ENCODE peak calls at places on chromosomes 4 and X, in seven cellular contexts. One of them, this sample, is unnamed.

GRCh38 chrX:22634081-22634480 is 361.4 kb downstream of the CBLL2 start:
- DNase-seq in heart right ventricle: no peak
- DNase-seq in body of pancreas: no peak
- DNase-seq in CD8-positive, alpha-beta T cell: no peak
- DNase-seq in spleen: no peak
- DNase-seq in tibial nerve: no peak
- DNase-seq in neural progenitor cell: no peak
- DNase-seq in this sample: no peak

GRCh38 chrX:97389761-97390192 is 506.1 kb downstream of the RPA4 start:
- DNase-seq in spleen: no peak
- DNase-seq in neural progenitor cell: no peak
- DNase-seq in body of pancreas: no peak
- DNase-seq in heart right ventricle: no peak
- DNase-seq in CD8-positive, alpha-beta T cell: no peak
- DNase-seq in tibial nerve: no peak
- DNase-seq in this sample: no peak

GRCh38 chr4:21948347-21949072 is at the start of gene KCNIP4:
- DNase-seq in body of pancreas: peak; percentile 9
- DNase-seq in neural progenitor cell: peak; percentile 83
- DNase-seq in spleen: peak; percentile 69
- DNase-seq in CD8-positive, alpha-beta T cell: no peak
- DNase-seq in tibial nerve: no peak
- DNase-seq in heart right ventricle: no peak
- DNase-seq in this sample: no peak

GRCh38 chr4:148211533-148211932 is 230.7 kb downstream of the NR3C2 start:
- DNase-seq in heart right ventricle: no peak
- DNase-seq in tibial nerve: no peak
- DNase-seq in CD8-positive, alpha-beta T cell: no peak
- DNase-seq in body of pancreas: no peak
- DNase-seq in spleen: no peak
- DNase-seq in neural progenitor cell: no peak
- DNase-seq in this sample: no peak

GRCh38 chr4:138053601-138054322 is 188.4 kb downstream of the SLC7A11 start:
- DNase-seq in CD8-positive, alpha-beta T cell: no peak
- DNase-seq in spleen: no peak
- DNase-seq in heart right ventricle: no peak
- DNase-seq in tibial nerve: no peak
- DNase-seq in body of pancreas: no peak
- DNase-seq in neural progenitor cell: no peak
- DNase-seq in this sample: no peak

GRCh38 chr4:13306356-13306755 is 177.8 kb downstream of the RAB28 start:
- DNase-seq in CD8-positive, alpha-beta T cell: no peak
- DNase-seq in tibial nerve: no peak
- DNase-seq in heart right ventricle: no peak
- DNase-seq in spleen: no peak
- DNase-seq in body of pancreas: no peak
- DNase-seq in neural progenitor cell: no peak
- DNase-seq in this sample: no peak

GRCh38 chr4:27094785-27095184 is 234.1 kb downstream of the STIM2 start:
- DNase-seq in heart right ventricle: no peak
- DNase-seq in CD8-positive, alpha-beta T cell: no peak
- DNase-seq in tibial nerve: no peak
- DNase-seq in neural progenitor cell: no peak
- DNase-seq in spleen: no peak
- DNase-seq in body of pancreas: peak; percentile 57
- DNase-seq in this sample: no peak

GRCh38 chr4:187289371-187289770 is 565.7 kb upstream of the FAT1 start:
- DNase-seq in heart right ventricle: no peak
- DNase-seq in body of pancreas: no peak
- DNase-seq in neural progenitor cell: no peak
- DNase-seq in tibial nerve: no peak
- DNase-seq in spleen: no peak
- DNase-seq in CD8-positive, alpha-beta T cell: no peak
- DNase-seq in this sample: no peak

GRCh38 chr4:173538903-173539445 is 8.9 kb upstream of the HAND2 start:
- DNase-seq in neural progenitor cell: no peak
- DNase-seq in spleen: no peak
- DNase-seq in tibial nerve: no peak
- DNase-seq in heart right ventricle: no peak
- DNase-seq in CD8-positive, alpha-beta T cell: no peak
- DNase-seq in body of pancreas: no peak
- DNase-seq in this sample: no peak

GRCh38 chr4:88017516-88018302 is 10.3 kb downstream of the PKD2 start:
- DNase-seq in spleen: no peak
- DNase-seq in neural progenitor cell: no peak
- DNase-seq in tibial nerve: no peak
- DNase-seq in heart right ventricle: no peak
- DNase-seq in body of pancreas: no peak
- DNase-seq in CD8-positive, alpha-beta T cell: no peak
- DNase-seq in this sample: no peak

GRCh38 chrX:10482262-10482661 is 138.1 kb downstream of the MID1 start:
- DNase-seq in CD8-positive, alpha-beta T cell: no peak
- DNase-seq in spleen: no peak
- DNase-seq in tibial nerve: peak; percentile 23
- DNase-seq in heart right ventricle: peak; percentile 32
- DNase-seq in body of pancreas: no peak
- DNase-seq in neural progenitor cell: no peak
- DNase-seq in this sample: no peak

GRCh38 chrX:125382148-125382628 is 62.5 kb downstream of the TEX13C start:
- DNase-seq in neural progenitor cell: no peak
- DNase-seq in tibial nerve: no peak
- DNase-seq in heart right ventricle: no peak
- DNase-seq in spleen: no peak
- DNase-seq in body of pancreas: no peak
- DNase-seq in CD8-positive, alpha-beta T cell: no peak
- DNase-seq in this sample: no peak

GRCh38 chrX:125382889-125383288 is 63.2 kb downstream of the TEX13C start:
- DNase-seq in neural progenitor cell: no peak
- DNase-seq in spleen: no peak
- DNase-seq in body of pancreas: no peak
- DNase-seq in CD8-positive, alpha-beta T cell: no peak
- DNase-seq in tibial nerve: no peak
- DNase-seq in heart right ventricle: no peak
- DNase-seq in this sample: no peak

GRCh38 chrX:125374169-125374568 is 54.5 kb downstream of the TEX13C start:
- DNase-seq in heart right ventricle: no peak
- DNase-seq in spleen: no peak
- DNase-seq in tibial nerve: no peak
- DNase-seq in body of pancreas: no peak
- DNase-seq in neural progenitor cell: no peak
- DNase-seq in CD8-positive, alpha-beta T cell: no peak
- DNase-seq in this sample: no peak

GRCh38 chrX:125378205-125378604 is 58.5 kb downstream of the TEX13C start:
- DNase-seq in heart right ventricle: no peak
- DNase-seq in body of pancreas: no peak
- DNase-seq in tibial nerve: no peak
- DNase-seq in CD8-positive, alpha-beta T cell: no peak
- DNase-seq in neural progenitor cell: no peak
- DNase-seq in spleen: no peak
- DNase-seq in this sample: no peak
- TF ChIP-seq CTCF in heart right ventricle: no peak
- TF ChIP-seq CTCF in body of pancreas: no peak
- TF ChIP-seq CTCF in tibial nerve: no peak
- TF ChIP-seq CTCF in CD8-positive, alpha-beta T cell: no peak
- TF ChIP-seq CTCF in neural progenitor cell: no peak
- TF ChIP-seq CTCF in spleen: no peak
- TF ChIP-seq CTCF in this sample: no peak

GRCh38 chr4:185774815-185775684 is 36.9 kb downstream of the SORBS2 start:
- DNase-seq in neural progenitor cell: peak; percentile 26
- DNase-seq in spleen: no peak
- DNase-seq in tibial nerve: no peak
- DNase-seq in CD8-positive, alpha-beta T cell: no peak
- DNase-seq in heart right ventricle: no peak
- DNase-seq in body of pancreas: peak; percentile 70
- DNase-seq in this sample: no peak

GRCh38 chr4:185778307-185778706 is 33.7 kb downstream of the SORBS2 start:
- DNase-seq in spleen: no peak
- DNase-seq in heart right ventricle: no peak
- DNase-seq in tibial nerve: no peak
- DNase-seq in body of pancreas: no peak
- DNase-seq in neural progenitor cell: no peak
- DNase-seq in CD8-positive, alpha-beta T cell: no peak
- DNase-seq in this sample: no peak

GRCh38 chr4:185773419-185773818 is 38.6 kb downstream of the SORBS2 start:
- DNase-seq in heart right ventricle: peak; percentile 51
- DNase-seq in CD8-positive, alpha-beta T cell: no peak
- DNase-seq in body of pancreas: peak; percentile 88
- DNase-seq in neural progenitor cell: peak; percentile 42
- DNase-seq in spleen: no peak
- DNase-seq in tibial nerve: no peak
- DNase-seq in this sample: no peak

GRCh38 chr4:185774076-185774731 is 37.8 kb downstream of the SORBS2 start:
- DNase-seq in neural progenitor cell: no peak
- DNase-seq in spleen: no peak
- DNase-seq in body of pancreas: peak; percentile 48
- DNase-seq in heart right ventricle: no peak
- DNase-seq in tibial nerve: no peak
- DNase-seq in CD8-positive, alpha-beta T cell: no peak
- DNase-seq in this sample: no peak

DNA sequence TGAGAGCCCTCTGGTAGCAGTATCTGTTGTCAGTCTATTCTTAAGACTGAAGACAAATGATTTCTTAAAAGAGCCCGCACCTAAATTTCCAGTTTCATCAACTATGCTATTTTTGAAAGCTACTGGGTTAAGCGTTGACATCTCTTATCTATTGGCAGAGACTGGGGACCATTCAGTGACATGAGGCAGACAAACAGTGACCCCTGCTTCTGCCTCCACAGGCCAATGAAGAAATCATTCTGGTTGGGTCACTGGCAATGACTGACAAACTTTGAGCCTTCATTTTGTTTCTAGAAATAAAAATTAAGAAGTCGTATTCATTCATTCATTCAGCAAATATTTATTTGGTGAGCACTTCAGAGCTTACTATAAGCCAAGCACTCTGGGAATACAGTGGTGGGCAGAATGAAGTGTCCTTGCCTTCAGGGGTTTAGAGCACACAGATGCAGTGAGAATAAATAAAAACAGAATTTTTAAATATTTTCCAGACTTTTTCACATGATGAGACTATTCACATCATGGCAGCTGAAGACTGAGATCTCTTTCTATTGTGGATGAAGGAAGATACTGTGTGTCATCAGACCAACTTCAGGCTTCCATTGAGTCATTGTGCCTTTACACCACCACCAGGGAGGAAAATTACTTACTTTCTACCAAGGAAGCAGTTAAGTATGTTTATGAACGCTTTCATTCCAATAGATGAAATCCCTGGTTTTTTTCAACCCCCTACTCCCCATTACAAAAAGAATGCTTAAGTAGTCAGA is 36.0 kb downstream of the SORBS2 start:
- DNase-seq in heart right ventricle: no peak
- DNase-seq in neural progenitor cell: no peak
- DNase-seq in body of pancreas: no peak
- DNase-seq in tibial nerve: no peak
- DNase-seq in CD8-positive, alpha-beta T cell: no peak
- DNase-seq in spleen: no peak
- DNase-seq in this sample: no peak
- H3K4me1 ChIP-seq in heart right ventricle: peaks cover 33% of the 10 kb centered on the region
- H3K4me1 ChIP-seq in neural progenitor cell: peaks cover 49% of the 10 kb centered on the region
- H3K4me1 ChIP-seq in body of pancreas: peaks cover 53% of the 10 kb centered on the region
- H3K4me1 ChIP-seq in tibial nerve: no peaks in the 10 kb centered on the region
- H3K4me1 ChIP-seq in CD8-positive, alpha-beta T cell: no peaks in the 10 kb centered on the region
- H3K4me1 ChIP-seq in spleen: no peaks in the 10 kb centered on the region
- H3K4me1 ChIP-seq in this sample: no peaks in the 10 kb centered on the region

DNA sequence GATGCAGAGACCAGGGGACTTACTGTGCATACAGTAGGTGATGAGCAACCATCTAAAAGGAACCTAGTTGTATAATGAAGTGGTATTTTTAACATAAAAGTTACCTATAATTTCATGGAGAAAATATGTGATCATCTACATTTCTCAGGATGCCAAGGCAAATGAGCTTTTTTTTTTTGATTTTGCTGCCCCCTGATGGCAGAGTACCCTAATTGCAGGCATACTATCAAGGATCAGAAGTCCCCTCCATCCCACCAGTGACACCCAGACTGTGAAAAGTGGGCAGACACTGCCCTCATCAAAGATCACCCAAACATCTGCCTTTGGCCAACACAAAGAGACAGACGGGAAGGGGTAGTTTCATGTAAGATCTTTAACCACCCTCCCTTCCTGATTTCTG is 9.6 kb upstream of the ABLIM2 start:
- DNase-seq in CD8-positive, alpha-beta T cell: no peak
- DNase-seq in neural progenitor cell: no peak
- DNase-seq in heart right ventricle: no peak
- DNase-seq in tibial nerve: no peak
- DNase-seq in body of pancreas: no peak
- DNase-seq in spleen: no peak
- DNase-seq in this sample: no peak
- TF ChIP-seq CTCF in CD8-positive, alpha-beta T cell: no peak
- TF ChIP-seq CTCF in neural progenitor cell: peak; percentile 51
- TF ChIP-seq CTCF in heart right ventricle: no peak
- TF ChIP-seq CTCF in tibial nerve: no peak
- TF ChIP-seq CTCF in body of pancreas: no peak
- TF ChIP-seq CTCF in spleen: no peak
- TF ChIP-seq CTCF in this sample: peak; percentile 37

DNA sequence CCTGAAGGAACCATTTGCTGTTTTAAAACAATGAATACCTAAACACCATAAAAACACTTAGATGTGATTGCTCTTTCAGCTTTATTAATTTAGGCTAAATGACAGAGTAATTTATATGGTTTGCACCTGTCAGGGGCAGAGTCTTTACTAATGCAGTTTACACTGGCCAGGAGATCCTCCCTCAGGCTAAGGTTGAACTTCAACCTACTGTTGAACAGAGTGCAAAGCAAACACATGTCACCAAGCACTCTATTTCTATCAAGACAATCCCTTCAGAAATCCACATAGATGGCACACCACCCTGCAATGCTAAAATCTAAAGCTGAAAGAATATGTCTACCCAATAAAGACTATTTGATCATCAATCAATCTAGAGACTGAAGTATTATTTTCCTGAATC is 147.3 kb downstream of the KLHL13 start:
- DNase-seq in body of pancreas: no peak
- DNase-seq in spleen: no peak
- DNase-seq in neural progenitor cell: no peak
- DNase-seq in CD8-positive, alpha-beta T cell: no peak
- DNase-seq in tibial nerve: no peak
- DNase-seq in heart right ventricle: no peak
- DNase-seq in this sample: no peak
- H3K4me1 ChIP-seq in body of pancreas: peaks cover 5% of the 10 kb centered on the region
- H3K4me1 ChIP-seq in spleen: no peaks in the 10 kb centered on the region
- H3K4me1 ChIP-seq in neural progenitor cell: peaks cover 11% of the 10 kb centered on the region
- H3K4me1 ChIP-seq in CD8-positive, alpha-beta T cell: no peaks in the 10 kb centered on the region
- H3K4me1 ChIP-seq in tibial nerve: no peaks in the 10 kb centered on the region
- H3K4me1 ChIP-seq in heart right ventricle: no peaks in the 10 kb centered on the region
- H3K4me1 ChIP-seq in this sample: peaks cover 3% of the 10 kb centered on the region

DNA sequence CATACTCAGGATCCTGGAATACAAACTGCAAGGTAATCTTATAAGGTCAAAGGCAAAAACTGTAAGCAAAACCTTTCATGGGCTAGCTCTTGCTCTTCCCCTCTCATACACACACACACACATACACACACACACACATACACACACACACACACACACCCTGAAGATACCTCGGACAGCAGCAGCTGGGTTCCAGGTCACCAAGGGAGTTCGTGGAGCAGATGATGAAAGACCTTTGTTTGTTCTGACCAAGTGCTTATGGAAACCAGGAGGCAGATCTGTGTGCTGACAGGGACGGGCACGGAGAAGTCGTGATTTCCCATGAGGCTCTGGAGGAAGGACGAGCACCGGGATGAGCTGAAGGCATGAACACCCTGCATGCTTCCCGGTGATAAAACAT is 35.4 kb upstream of the CRMP1 start:
- DNase-seq in CD8-positive, alpha-beta T cell: no peak
- DNase-seq in heart right ventricle: no peak
- DNase-seq in neural progenitor cell: no peak
- DNase-seq in body of pancreas: no peak
- DNase-seq in spleen: no peak
- DNase-seq in tibial nerve: no peak
- DNase-seq in this sample: no peak
- TF ChIP-seq CTCF in CD8-positive, alpha-beta T cell: no peak
- TF ChIP-seq CTCF in heart right ventricle: no peak
- TF ChIP-seq CTCF in neural progenitor cell: no peak
- TF ChIP-seq CTCF in body of pancreas: no peak
- TF ChIP-seq CTCF in spleen: no peak
- TF ChIP-seq CTCF in tibial nerve: no peak
- TF ChIP-seq CTCF in this sample: no peak